ENCODE peak calls at places on chromosomes 5 and 9, in nine cellular contexts. One of them, this sample, is unnamed.

GRCh38 chr5:157971466-157972324 is 112.8 kb upstream of the CLINT1 start:
- DNase-seq in cardiac fibroblast: no peak
- DNase-seq in upper lobe of right lung: no peak
- DNase-seq in CD8-positive, alpha-beta T cell: no peak
- DNase-seq in H1: peak
- DNase-seq in IMR-90: no peak
- DNase-seq in Caco-2: no peak
- DNase-seq in gastrocnemius medialis: no peak
- DNase-seq in psoas muscle: no peak
- DNase-seq in this sample: no peak

GRCh38 chr5:11588803-11589202 is 315.4 kb downstream of the CTNND2 start:
- DNase-seq in cardiac fibroblast: no peak
- DNase-seq in upper lobe of right lung: no peak
- DNase-seq in gastrocnemius medialis: no peak
- DNase-seq in CD8-positive, alpha-beta T cell: no peak
- DNase-seq in psoas muscle: no peak
- DNase-seq in Caco-2: no peak
- DNase-seq in H1: peak
- DNase-seq in IMR-90: no peak
- DNase-seq in this sample: no peak

GRCh38 chr9:696332-697090 is 145.0 kb upstream of the DMRT1 start:
- DNase-seq in gastrocnemius medialis: peak
- DNase-seq in cardiac fibroblast: peak
- DNase-seq in H1: no peak
- DNase-seq in upper lobe of right lung: no peak
- DNase-seq in Caco-2: peak
- DNase-seq in IMR-90: peak
- DNase-seq in CD8-positive, alpha-beta T cell: no peak
- DNase-seq in psoas muscle: no peak
- DNase-seq in this sample: no peak

GRCh38 chr9:36023260-36024048 is 13.3 kb upstream of the RECK start:
- DNase-seq in H1: peak
- DNase-seq in CD8-positive, alpha-beta T cell: peak
- DNase-seq in Caco-2: peak
- DNase-seq in cardiac fibroblast: peak
- DNase-seq in upper lobe of right lung: peak
- DNase-seq in psoas muscle: peak
- DNase-seq in IMR-90: peak
- DNase-seq in gastrocnemius medialis: peak
- DNase-seq in this sample: peak

GRCh38 chr5:169398515-169398914 is 97.6 kb upstream of the SLIT3 start:
- DNase-seq in cardiac fibroblast: no peak
- DNase-seq in Caco-2: no peak
- DNase-seq in upper lobe of right lung: no peak
- DNase-seq in H1: no peak
- DNase-seq in IMR-90: no peak
- DNase-seq in CD8-positive, alpha-beta T cell: no peak
- DNase-seq in psoas muscle: no peak
- DNase-seq in gastrocnemius medialis: no peak
- DNase-seq in this sample: no peak

GRCh38 chr9:16870606-16871357 is at the start of gene BNC2:
- DNase-seq in CD8-positive, alpha-beta T cell: no peak
- DNase-seq in H1: peak
- DNase-seq in upper lobe of right lung: no peak
- DNase-seq in IMR-90: peak
- DNase-seq in cardiac fibroblast: peak
- DNase-seq in psoas muscle: peak
- DNase-seq in Caco-2: peak
- DNase-seq in gastrocnemius medialis: no peak
- DNase-seq in this sample: peak

GRCh38 chr9:125989524-125990180 is 242.5 kb downstream of the PBX3 start:
- DNase-seq in Caco-2: no peak
- DNase-seq in gastrocnemius medialis: no peak
- DNase-seq in cardiac fibroblast: no peak
- DNase-seq in upper lobe of right lung: peak
- DNase-seq in CD8-positive, alpha-beta T cell: no peak
- DNase-seq in H1: no peak
- DNase-seq in IMR-90: no peak
- DNase-seq in psoas muscle: no peak
- DNase-seq in this sample: no peak

GRCh38 chr5:141517321-141517720 is 28.4 kb downstream of the PCDHGC5 start:
- DNase-seq in CD8-positive, alpha-beta T cell: no peak
- DNase-seq in cardiac fibroblast: no peak
- DNase-seq in upper lobe of right lung: no peak
- DNase-seq in H1: no peak
- DNase-seq in Caco-2: no peak
- DNase-seq in gastrocnemius medialis: peak
- DNase-seq in psoas muscle: no peak
- DNase-seq in IMR-90: no peak
- DNase-seq in this sample: no peak

GRCh38 chr9:113993838-113994540 is 84.1 kb downstream of the AMBP start:
- DNase-seq in psoas muscle: peak
- DNase-seq in gastrocnemius medialis: peak
- DNase-seq in CD8-positive, alpha-beta T cell: no peak
- DNase-seq in upper lobe of right lung: peak
- DNase-seq in H1: no peak
- DNase-seq in Caco-2: no peak
- DNase-seq in IMR-90: peak
- DNase-seq in cardiac fibroblast: peak
- DNase-seq in this sample: no peak

GRCh38 chr9:99824378-99825157 is 2.9 kb downstream of the NR4A3 start:
- DNase-seq in CD8-positive, alpha-beta T cell: peak
- DNase-seq in H1: peak
- DNase-seq in Caco-2: peak
- DNase-seq in upper lobe of right lung: peak
- DNase-seq in cardiac fibroblast: peak
- DNase-seq in IMR-90: no peak
- DNase-seq in gastrocnemius medialis: no peak
- DNase-seq in psoas muscle: no peak
- DNase-seq in this sample: peak

GRCh38 chr5:132526290-132526973 is 16.9 kb downstream of the IL5 start:
- DNase-seq in cardiac fibroblast: peak
- DNase-seq in IMR-90: peak
- DNase-seq in gastrocnemius medialis: peak
- DNase-seq in H1: peak
- DNase-seq in CD8-positive, alpha-beta T cell: no peak
- DNase-seq in psoas muscle: no peak
- DNase-seq in Caco-2: peak
- DNase-seq in upper lobe of right lung: peak
- DNase-seq in this sample: peak

GRCh38 chr9:112894699-112895098 is 4.0 kb upstream of the SLC46A2 start:
- DNase-seq in cardiac fibroblast: no peak
- DNase-seq in IMR-90: no peak
- DNase-seq in gastrocnemius medialis: no peak
- DNase-seq in CD8-positive, alpha-beta T cell: no peak
- DNase-seq in Caco-2: no peak
- DNase-seq in psoas muscle: no peak
- DNase-seq in upper lobe of right lung: no peak
- DNase-seq in H1: no peak
- DNase-seq in this sample: no peak

GRCh38 chr5:84292788-84293653 is 91.7 kb downstream of the EDIL3 start:
- DNase-seq in IMR-90: no peak
- DNase-seq in Caco-2: no peak
- DNase-seq in upper lobe of right lung: no peak
- DNase-seq in CD8-positive, alpha-beta T cell: no peak
- DNase-seq in gastrocnemius medialis: no peak
- DNase-seq in cardiac fibroblast: no peak
- DNase-seq in H1: no peak
- DNase-seq in psoas muscle: no peak
- DNase-seq in this sample: no peak

GRCh38 chr5:87195616-87196015 is 72.1 kb upstream of the RASA1 start:
- DNase-seq in IMR-90: peak
- DNase-seq in H1: no peak
- DNase-seq in psoas muscle: no peak
- DNase-seq in Caco-2: no peak
- DNase-seq in gastrocnemius medialis: no peak
- DNase-seq in CD8-positive, alpha-beta T cell: no peak
- DNase-seq in upper lobe of right lung: no peak
- DNase-seq in cardiac fibroblast: peak
- DNase-seq in this sample: no peak

GRCh38 chr5:84450617-84451414 is 66.1 kb upstream of the EDIL3 start:
- DNase-seq in psoas muscle: no peak
- DNase-seq in H1: no peak
- DNase-seq in IMR-90: peak
- DNase-seq in upper lobe of right lung: no peak
- DNase-seq in CD8-positive, alpha-beta T cell: no peak
- DNase-seq in cardiac fibroblast: peak
- DNase-seq in gastrocnemius medialis: no peak
- DNase-seq in Caco-2: no peak
- DNase-seq in this sample: no peak

GRCh38 chr5:89723907-89724306 is 685.6 kb downstream of the CETN3 start:
- DNase-seq in CD8-positive, alpha-beta T cell: no peak
- DNase-seq in upper lobe of right lung: no peak
- DNase-seq in cardiac fibroblast: peak
- DNase-seq in IMR-90: no peak
- DNase-seq in psoas muscle: no peak
- DNase-seq in Caco-2: no peak
- DNase-seq in H1: no peak
- DNase-seq in gastrocnemius medialis: no peak
- DNase-seq in this sample: no peak

GRCh38 chr9:120914953-120915352 is 11.6 kb downstream of the TRAF1 start:
- DNase-seq in psoas muscle: no peak
- DNase-seq in IMR-90: peak
- DNase-seq in CD8-positive, alpha-beta T cell: no peak
- DNase-seq in cardiac fibroblast: peak
- DNase-seq in Caco-2: no peak
- DNase-seq in upper lobe of right lung: no peak
- DNase-seq in H1: no peak
- DNase-seq in gastrocnemius medialis: no peak
- DNase-seq in this sample: no peak

GRCh38 chr9:120915854-120916495 is 10.6 kb downstream of the TRAF1 start:
- DNase-seq in cardiac fibroblast: no peak
- DNase-seq in upper lobe of right lung: no peak
- DNase-seq in gastrocnemius medialis: no peak
- DNase-seq in psoas muscle: no peak
- DNase-seq in CD8-positive, alpha-beta T cell: no peak
- DNase-seq in Caco-2: no peak
- DNase-seq in IMR-90: no peak
- DNase-seq in H1: no peak
- DNase-seq in this sample: no peak

GRCh38 chr9:120917989-120918630 is 8.5 kb downstream of the TRAF1 start:
- DNase-seq in CD8-positive, alpha-beta T cell: no peak
- DNase-seq in upper lobe of right lung: no peak
- DNase-seq in IMR-90: no peak
- DNase-seq in cardiac fibroblast: no peak
- DNase-seq in psoas muscle: no peak
- DNase-seq in H1: no peak
- DNase-seq in Caco-2: no peak
- DNase-seq in gastrocnemius medialis: no peak
- DNase-seq in this sample: no peak

GRCh38 chr9:120917285-120917684 is 9.3 kb downstream of the TRAF1 start:
- DNase-seq in gastrocnemius medialis: no peak
- DNase-seq in IMR-90: no peak
- DNase-seq in Caco-2: no peak
- DNase-seq in cardiac fibroblast: no peak
- DNase-seq in CD8-positive, alpha-beta T cell: no peak
- DNase-seq in upper lobe of right lung: no peak
- DNase-seq in H1: no peak
- DNase-seq in psoas muscle: no peak
- DNase-seq in this sample: no peak

GRCh38 chr9:120916573-120916972 is 10.0 kb downstream of the TRAF1 start:
- DNase-seq in Caco-2: no peak
- DNase-seq in IMR-90: peak
- DNase-seq in H1: no peak
- DNase-seq in psoas muscle: peak
- DNase-seq in upper lobe of right lung: no peak
- DNase-seq in cardiac fibroblast: peak
- DNase-seq in CD8-positive, alpha-beta T cell: no peak
- DNase-seq in gastrocnemius medialis: peak
- DNase-seq in this sample: no peak
- TF ChIP-seq CTCF in Caco-2: no peak
- TF ChIP-seq CTCF in IMR-90: peak
- TF ChIP-seq CTCF in H1: peak
- TF ChIP-seq CTCF in psoas muscle: no peak
- TF ChIP-seq CTCF in upper lobe of right lung: no peak
- TF ChIP-seq CTCF in cardiac fibroblast: peak
- TF ChIP-seq CTCF in CD8-positive, alpha-beta T cell: no peak
- TF ChIP-seq CTCF in gastrocnemius medialis: no peak
- TF ChIP-seq CTCF in this sample: no peak

GRCh38 chr5:41118177-41118576 is 47.0 kb upstream of the MROH2B start:
- DNase-seq in psoas muscle: no peak
- DNase-seq in H1: no peak
- DNase-seq in upper lobe of right lung: no peak
- DNase-seq in gastrocnemius medialis: no peak
- DNase-seq in CD8-positive, alpha-beta T cell: no peak
- DNase-seq in cardiac fibroblast: no peak
- DNase-seq in IMR-90: no peak
- DNase-seq in Caco-2: no peak
- DNase-seq in this sample: no peak

GRCh38 chr5:41120600-41120999 is 49.5 kb upstream of the MROH2B start:
- DNase-seq in CD8-positive, alpha-beta T cell: no peak
- DNase-seq in H1: no peak
- DNase-seq in cardiac fibroblast: no peak
- DNase-seq in IMR-90: no peak
- DNase-seq in Caco-2: no peak
- DNase-seq in psoas muscle: no peak
- DNase-seq in upper lobe of right lung: no peak
- DNase-seq in gastrocnemius medialis: no peak
- DNase-seq in this sample: no peak

GRCh38 chr5:41128291-41128690 is 57.1 kb upstream of the MROH2B start:
- DNase-seq in gastrocnemius medialis: no peak
- DNase-seq in CD8-positive, alpha-beta T cell: no peak
- DNase-seq in psoas muscle: no peak
- DNase-seq in cardiac fibroblast: no peak
- DNase-seq in H1: no peak
- DNase-seq in IMR-90: no peak
- DNase-seq in upper lobe of right lung: no peak
- DNase-seq in Caco-2: no peak
- DNase-seq in this sample: no peak

GRCh38 chr5:41122459-41122858 is 51.3 kb upstream of the MROH2B start:
- DNase-seq in CD8-positive, alpha-beta T cell: no peak
- DNase-seq in H1: peak
- DNase-seq in psoas muscle: no peak
- DNase-seq in upper lobe of right lung: no peak
- DNase-seq in Caco-2: no peak
- DNase-seq in gastrocnemius medialis: no peak
- DNase-seq in IMR-90: no peak
- DNase-seq in cardiac fibroblast: no peak
- DNase-seq in this sample: no peak
- TF ChIP-seq CTCF in CD8-positive, alpha-beta T cell: no peak
- TF ChIP-seq CTCF in H1: peak
- TF ChIP-seq CTCF in psoas muscle: no peak
- TF ChIP-seq CTCF in upper lobe of right lung: no peak
- TF ChIP-seq CTCF in Caco-2: no peak
- TF ChIP-seq CTCF in gastrocnemius medialis: no peak
- TF ChIP-seq CTCF in IMR-90: no peak
- TF ChIP-seq CTCF in cardiac fibroblast: no peak
- TF ChIP-seq CTCF in this sample: no peak

GRCh38 chr9:20884985-20885593 is 146.4 kb downstream of the HACD4 start:
- DNase-seq in IMR-90: peak
- DNase-seq in CD8-positive, alpha-beta T cell: peak
- DNase-seq in Caco-2: peak
- DNase-seq in H1: peak
- DNase-seq in cardiac fibroblast: peak
- DNase-seq in upper lobe of right lung: no peak
- DNase-seq in gastrocnemius medialis: peak
- DNase-seq in psoas muscle: peak
- DNase-seq in this sample: peak
- TF ChIP-seq CTCF in IMR-90: peak
- TF ChIP-seq CTCF in CD8-positive, alpha-beta T cell: peak
- TF ChIP-seq CTCF in Caco-2: peak
- TF ChIP-seq CTCF in H1: peak
- TF ChIP-seq CTCF in cardiac fibroblast: peak
- TF ChIP-seq CTCF in upper lobe of right lung: peak
- TF ChIP-seq CTCF in gastrocnemius medialis: no peak
- TF ChIP-seq CTCF in psoas muscle: peak
- TF ChIP-seq CTCF in this sample: peak

GRCh38 chr5:123545506-123545905 is 33.5 kb downstream of the CSNK1G3 start:
- DNase-seq in psoas muscle: no peak
- DNase-seq in IMR-90: no peak
- DNase-seq in CD8-positive, alpha-beta T cell: no peak
- DNase-seq in Caco-2: peak
- DNase-seq in H1: no peak
- DNase-seq in upper lobe of right lung: no peak
- DNase-seq in cardiac fibroblast: peak
- DNase-seq in gastrocnemius medialis: no peak
- DNase-seq in this sample: no peak
- TF ChIP-seq CTCF in psoas muscle: peak
- TF ChIP-seq CTCF in IMR-90: peak
- TF ChIP-seq CTCF in CD8-positive, alpha-beta T cell: peak
- TF ChIP-seq CTCF in Caco-2: peak
- TF ChIP-seq CTCF in H1: peak
- TF ChIP-seq CTCF in upper lobe of right lung: peak
- TF ChIP-seq CTCF in cardiac fibroblast: peak
- TF ChIP-seq CTCF in gastrocnemius medialis: no peak
- TF ChIP-seq CTCF in this sample: peak